ENCODE peak calls at places on chromosomes 2 and 18, in six cellular contexts. S is mammary epithelial cell, G is pancreas, F is gastrocnemius medialis, V is lower lobe of right lung, D is thoracic aorta. B is an unnamed sample.
A peak's percentile ranks its signal among the peaks of the same experiment; 100 is the strongest.

GRCh38 chr2:167438206-167438605 is 549.9 kb downstream of the XIRP2 start:
- DNase-seq in D (no peak), G (no peak), F (no peak), V (no peak), S (peak; percentile 24), B (no peak)

GRCh38 chr18:57581301-57581934 is 5.1 kb downstream of the FECH start:
- DNase-seq in F (no peak), S (no peak), V (no peak), D (no peak), G (no peak), B (no peak)

GRCh38 chr2:170218931-170219330 is 41.0 kb downstream of the MYO3B start:
- DNase-seq in G (no peak), D (no peak), S (no peak), V (no peak), F (no peak), B (no peak)

GRCh38 chr2:235028646-235029045 is 76.8 kb downstream of the SH3BP4 start:
- DNase-seq in D (no peak), V (no peak), F (no peak), G (peak; percentile 34), S (no peak), B (no peak)

GRCh38 chr2:73821227-73821626 is 7.5 kb upstream of the STAMBP start:
- DNase-seq in S (no peak), V (no peak), G (no peak), D (no peak), F (no peak), B (no peak)

GRCh38 chr2:9971105-9971818 is 19.8 kb downstream of the GRHL1 start:
- DNase-seq in S (peak; percentile 63), D (no peak), F (no peak), G (no peak), V (no peak), B (no peak)

GRCh38 chr2:36357506-36358316 is 2.1 kb downstream of the CRIM1 start:
- DNase-seq in S (peak; percentile 84), F (peak; percentile 31), V (no peak), G (no peak), D (no peak), B (no peak)

GRCh38 chr18:7064346-7064745 is 53.3 kb downstream of the LAMA1 start:
- DNase-seq in D (no peak), F (no peak), S (peak; percentile 79), G (no peak), V (no peak), B (no peak)

GRCh38 chr2:207231106-207231860 is 65.5 kb upstream of the KLF7 start:
- DNase-seq in G (no peak), S (no peak), V (no peak), F (no peak), D (no peak), B (no peak)

GRCh38 chr2:236776695-236777251 is 207.1 kb downstream of the ACKR3 start:
- DNase-seq in F (no peak), G (no peak), V (no peak), D (peak; percentile 56), S (peak; percentile 31), B (no peak)

GRCh38 chr2:134944975-134945374 is 26.4 kb downstream of the CCNT2 start:
- DNase-seq in S (no peak), V (no peak), F (no peak), G (no peak), D (no peak), B (no peak)

GRCh38 chr2:134949966-134950708 is 31.5 kb downstream of the CCNT2 start:
- DNase-seq in S (no peak), V (no peak), D (no peak), F (no peak), G (no peak), B (no peak)

GRCh38 chr2:134943540-134943939 is 24.9 kb downstream of the CCNT2 start:
- DNase-seq in G (no peak), D (no peak), S (no peak), V (no peak), F (no peak), B (no peak)

GRCh38 chr2:134946073-134946472 is 27.5 kb downstream of the CCNT2 start:
- DNase-seq in D (no peak), F (no peak), G (no peak), S (no peak), V (no peak), B (no peak)
- H3K36me3 ChIP-seq in D (peaks cover 14% of the 10 kb centered on the region), F (peaks cover 72% of the 10 kb centered on the region), G (peaks cover 24% of the 10 kb centered on the region), S (peaks cover 36% of the 10 kb centered on the region), V (peaks cover 72% of the 10 kb centered on the region), B (peaks cover 72% of the 10 kb centered on the region)

GRCh38 chr2:109489296-109489695 is 124.5 kb downstream of the SEPTIN10 start:
- DNase-seq in V (no peak), S (no peak), F (no peak), D (no peak), G (no peak), B (no peak)
- TF ChIP-seq CTCF in V (no peak), S (no peak), F (no peak), D (no peak), G (no peak), B (no peak)

GRCh38 chr2:68799615-68800400 is 65.2 kb downstream of the ARHGAP25 start:
- DNase-seq in V (no peak), S (peak; percentile 96), F (no peak), G (no peak), D (no peak), B (no peak)
- H3K36me3 ChIP-seq in V (peaks cover 14% of the 10 kb centered on the region), S (peaks cover 1% of the 10 kb centered on the region), F (no peaks in the 10 kb centered on the region), G (no peaks in the 10 kb centered on the region), D (no peaks in the 10 kb centered on the region), B (no peaks in the 10 kb centered on the region)

GRCh38 chr2:16194096-16194390 is 253.7 kb downstream of the MYCN start:
- DNase-seq in G (no peak), F (no peak), S (no peak), V (no peak), D (no peak), B (no peak)
- TF ChIP-seq CTCF in G (no peak), F (no peak), S (no peak), V (no peak), D (no peak), B (no peak)

GRCh38 chr2:217880490-217880889 is 122.3 kb downstream of the TNS1 start:
- DNase-seq in V (no peak), S (no peak), F (no peak), D (no peak), G (no peak), B (no peak)
- H3K36me3 ChIP-seq in V (peaks cover 100% of the 10 kb centered on the region), S (no peaks in the 10 kb centered on the region), F (peaks cover 56% of the 10 kb centered on the region), D (peaks cover 93% of the 10 kb centered on the region), G (peaks cover 95% of the 10 kb centered on the region), B (peaks cover 93% of the 10 kb centered on the region)

DNA sequence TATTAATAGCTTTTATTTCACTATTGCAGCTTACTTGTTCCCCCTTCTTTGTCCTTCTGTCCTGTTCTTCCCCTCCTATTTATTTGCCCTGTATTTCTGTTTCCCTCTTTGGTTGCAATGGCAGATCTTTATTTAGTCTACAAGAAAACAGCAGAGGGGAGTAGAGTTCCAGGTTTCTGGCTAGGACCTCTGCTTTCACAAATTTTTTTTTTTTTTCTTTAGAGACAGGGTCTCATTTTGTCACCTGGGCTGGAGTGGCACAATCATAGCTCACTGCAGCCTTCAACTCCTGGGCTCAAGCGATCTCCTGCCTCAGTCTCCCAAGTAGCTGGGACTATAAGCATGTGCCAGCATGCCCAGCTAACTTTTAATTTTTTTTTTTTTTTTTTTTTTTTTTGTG is 188.1 kb upstream of the SPRED2 start:
- DNase-seq in S (no peak), F (no peak), V (no peak), D (no peak), G (no peak), B (no peak)
- TF ChIP-seq CTCF in S (no peak), F (no peak), V (no peak), D (no peak), G (no peak), B (no peak)

GRCh38 chr2:175937216-175937615 is 64.9 kb downstream of the LNPK start:
- DNase-seq in S (no peak), G (no peak), V (no peak), D (no peak), F (no peak), B (no peak)
- H3K36me3 ChIP-seq in S (peaks cover 12% of the 10 kb centered on the region), G (peaks cover 7% of the 10 kb centered on the region), V (peaks cover 33% of the 10 kb centered on the region), D (no peaks in the 10 kb centered on the region), F (peaks cover 35% of the 10 kb centered on the region), B (peaks cover 21% of the 10 kb centered on the region)

GRCh38 chr2:239566162-239566994 is 165.6 kb upstream of the HDAC4 start:
- DNase-seq in G (peak; percentile 25), D (no peak), F (no peak), V (no peak), S (no peak), B (peak; percentile 59)
- TF ChIP-seq CTCF in G (no peak), D (no peak), F (no peak), V (no peak), S (no peak), B (no peak)

DNA sequence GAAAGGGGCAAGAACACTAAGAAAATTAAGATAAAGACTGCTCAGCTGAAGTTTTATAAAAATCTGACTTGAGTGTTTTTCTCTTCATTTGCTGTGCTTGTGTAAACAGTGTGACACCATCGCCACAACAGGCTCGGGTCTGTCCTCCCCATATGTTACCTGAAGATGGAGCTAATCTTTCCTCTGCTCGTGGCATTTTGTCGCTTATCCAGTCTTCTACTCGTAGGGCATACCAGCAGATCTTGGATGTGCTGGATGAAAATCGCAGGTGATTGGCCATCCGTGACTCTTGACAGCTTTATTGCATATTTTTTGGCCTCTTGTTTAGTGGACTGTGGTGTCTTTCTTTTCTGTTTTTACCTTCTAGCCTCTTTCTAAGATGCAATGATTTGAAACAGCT is 22.1 kb downstream of the MFF start:
- DNase-seq in D (no peak), F (no peak), V (no peak), G (no peak), S (no peak), B (no peak)
- H3K36me3 ChIP-seq in D (peaks cover 8% of the 10 kb centered on the region), F (peaks cover 15% of the 10 kb centered on the region), V (peaks cover 32% of the 10 kb centered on the region), G (no peaks in the 10 kb centered on the region), S (peaks cover 14% of the 10 kb centered on the region), B (peaks cover 26% of the 10 kb centered on the region)

GRCh38 chr2:133819906-133820305 is 251.6 kb upstream of the NCKAP5 start:
- DNase-seq in D (no peak), G (no peak), S (no peak), V (no peak), F (no peak), B (no peak)
- TF ChIP-seq CTCF in D (no peak), G (no peak), S (no peak), V (no peak), F (no peak), B (no peak)